ENCODE peak calls at places on chromosome 12, in ten cellular contexts. O, M, S, A, B, R, V, Y, N and E are unnamed samples.

GRCh38 chr12:38998887-38999482 is 93.6 kb upstream of the CPNE8 start:
- DNase-seq in N (no peak), Y (no peak), A (no peak), R (no peak), S (no peak), V (no peak), O (no peak), M (no peak), B (no peak), E (no peak)

GRCh38 chr12:85669911-85670310 is 166.3 kb downstream of the RASSF9 start:
- DNase-seq in S (no peak), B (no peak), O (no peak), Y (no peak), M (no peak), A (no peak), R (no peak), N (no peak), V (no peak), E (no peak)

GRCh38 chr12:9615420-9616135 is 7.9 kb upstream of the KLRB1 start:
- DNase-seq in Y (no peak), V (no peak), O (no peak), N (no peak), A (no peak), B (no peak), M (no peak), S (no peak), R (no peak), E (no peak)

GRCh38 chr12:78340406-78340805 is 509.7 kb downstream of the NAV3 start:
- DNase-seq in S (peak), M (no peak), N (no peak), B (no peak), V (no peak), A (no peak), O (no peak), R (no peak), Y (no peak), E (no peak)

GRCh38 chr12:94706250-94706661 is 55.9 kb upstream of the TMCC3 start:
- DNase-seq in Y (no peak), B (no peak), M (no peak), N (no peak), R (no peak), S (no peak), V (no peak), A (no peak), O (no peak), E (no peak)

GRCh38 chr12:6363330-6364036 is 11.9 kb downstream of the SCNN1A start:
- DNase-seq in M (peak), R (peak), A (peak), N (peak), O (no peak), V (no peak), B (peak), Y (peak), S (peak), E (no peak)

GRCh38 chr12:51000245-51000644 is 25.9 kb downstream of the SLC11A2 start:
- DNase-seq in O (no peak), B (no peak), A (no peak), N (no peak), Y (no peak), V (no peak), R (peak), M (peak), S (no peak), E (no peak)

GRCh38 chr12:124557518-124558223 is 9.7 kb downstream of the NCOR2 start:
- DNase-seq in R (no peak), B (no peak), M (no peak), N (peak), S (no peak), O (no peak), A (peak), Y (no peak), V (peak), E (no peak)

GRCh38 chr12:105921872-105922669 is 216.7 kb downstream of the NUAK1 start:
- DNase-seq in A (no peak), S (peak), Y (no peak), M (peak), B (no peak), V (no peak), N (no peak), O (no peak), R (no peak), E (no peak)

GRCh38 chr12:122460061-122460460 is 37.6 kb upstream of the CLIP1 start:
- DNase-seq in S (no peak), O (no peak), V (no peak), Y (no peak), M (no peak), B (no peak), R (no peak), N (no peak), A (peak), E (no peak)

GRCh38 chr12:69044887-69045286 is 111.9 kb upstream of the CPM start:
- DNase-seq in Y (no peak), S (no peak), B (no peak), A (no peak), V (no peak), M (no peak), R (no peak), O (no peak), N (no peak), E (no peak)

GRCh38 chr12:126554599-126554998 is 1489.4 kb downstream of the AACS start:
- DNase-seq in M (no peak), A (no peak), B (no peak), S (no peak), V (no peak), O (no peak), N (peak), R (no peak), Y (no peak), E (no peak)

GRCh38 chr12:87847147-87847546 is 182.1 kb downstream of the C12orf50 start:
- DNase-seq in S (no peak), O (no peak), V (no peak), B (no peak), M (no peak), N (peak), R (no peak), A (no peak), Y (no peak), E (no peak)

GRCh38 chr12:108356902-108357806 is 18.0 kb upstream of the CMKLR1 start:
- DNase-seq in B (no peak), S (no peak), V (no peak), N (no peak), O (no peak), M (no peak), Y (no peak), R (no peak), A (no peak), E (no peak)

GRCh38 chr12:64273527-64274403 is 51.7 kb upstream of the KICS2 start:
- DNase-seq in V (peak), N (peak), Y (peak), R (no peak), M (no peak), A (no peak), B (no peak), S (peak), O (no peak), E (no peak)
- TF ChIP-seq CTCF in V (peak), N (peak), Y (peak), R (peak), M (peak), A (peak), B (peak), S (peak), O (no peak), E (peak)

GRCh38 chr12:74646831-74647230 is 109.2 kb downstream of the ATXN7L3B start:
- DNase-seq in N (no peak), M (no peak), O (no peak), A (no peak), Y (no peak), V (no peak), S (peak), B (no peak), R (peak), E (no peak)
- TF ChIP-seq CTCF in N (peak), M (no peak), O (no peak), A (no peak), Y (no peak), V (peak), S (peak), B (peak), R (no peak), E (no peak)

DNA sequence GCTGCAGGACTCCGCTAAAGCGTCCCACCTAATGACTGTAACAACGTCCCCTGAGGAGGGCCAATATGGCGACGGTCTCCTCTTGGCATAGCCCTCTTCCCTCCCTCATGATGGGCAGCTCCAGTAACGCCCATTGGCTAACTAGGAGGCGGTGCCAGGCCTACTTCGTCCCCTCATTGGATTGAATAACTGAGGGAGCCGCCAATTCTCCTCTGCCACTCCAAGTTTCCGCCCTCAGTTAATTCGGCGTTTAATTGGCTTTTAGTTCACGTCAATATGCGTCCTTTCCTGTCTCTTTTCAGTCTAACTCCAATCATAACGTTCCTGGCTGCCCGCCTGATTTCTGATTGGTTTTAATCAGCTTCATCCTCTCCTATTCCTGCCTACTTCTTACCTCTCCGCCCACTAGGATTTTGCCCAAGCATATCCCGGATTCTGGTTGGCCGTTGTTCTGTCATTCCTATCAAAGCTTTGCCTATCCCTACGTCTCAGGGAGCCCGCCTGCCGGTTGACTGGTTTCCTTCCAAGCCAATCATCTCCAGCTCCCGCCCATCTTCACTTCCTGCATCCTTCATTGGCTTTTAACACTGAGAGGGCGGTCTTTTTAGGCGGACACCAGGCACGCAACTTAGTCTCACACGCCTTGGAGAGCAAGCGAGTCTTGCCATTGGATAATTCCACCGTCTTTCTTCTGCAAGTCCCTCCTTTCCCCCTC is 430 bp upstream of the SP1 start:
- DNase-seq in M (peak), S (peak), A (peak), Y (peak), R (peak), V (peak), O (peak), B (peak), N (peak), E (peak)
- TF ChIP-seq CTCF in M (no peak), S (no peak), A (no peak), Y (no peak), R (no peak), V (no peak), O (no peak), B (no peak), N (no peak), E (no peak)

GRCh38 chr12:48889679-48890078 is 24.0 kb upstream of the RND1 start:
- DNase-seq in N (no peak), Y (no peak), B (no peak), V (no peak), O (no peak), A (no peak), S (no peak), R (no peak), M (no peak), E (no peak)

GRCh38 chr12:48894271-48894670 is 28.6 kb upstream of the RND1 start:
- DNase-seq in R (no peak), B (no peak), S (no peak), O (no peak), M (peak), Y (no peak), A (no peak), V (no peak), N (no peak), E (no peak)

GRCh38 chr12:48890657-48891418 is 25.2 kb upstream of the RND1 start:
- DNase-seq in N (peak), A (peak), M (peak), B (peak), R (peak), V (peak), Y (peak), O (peak), S (peak), E (peak)
- TF ChIP-seq CTCF in N (peak), A (peak), M (peak), B (peak), R (peak), V (peak), Y (peak), O (peak), S (peak), E (peak)

GRCh38 chr12:75868501-75868900 is 163.1 kb downstream of the PHLDA1 start:
- DNase-seq in S (no peak), V (no peak), N (no peak), R (peak), O (no peak), M (no peak), Y (no peak), A (no peak), B (no peak), E (no peak)

GRCh38 chr12:75862692-75863471 is 168.7 kb downstream of the PHLDA1 start:
- DNase-seq in B (no peak), R (peak), S (peak), V (no peak), A (no peak), M (peak), N (no peak), O (no peak), Y (no peak), E (no peak)

GRCh38 chr12:75863475-75863874 is 168.1 kb downstream of the PHLDA1 start:
- DNase-seq in B (no peak), Y (no peak), N (no peak), V (no peak), O (no peak), S (no peak), A (no peak), R (no peak), M (no peak), E (no peak)

GRCh38 chr12:75859868-75860267 is 171.7 kb downstream of the PHLDA1 start:
- DNase-seq in V (no peak), Y (no peak), B (no peak), N (no peak), O (no peak), R (no peak), M (peak), S (peak), A (no peak), E (no peak)

GRCh38 chr12:75865315-75865714 is 166.3 kb downstream of the PHLDA1 start:
- DNase-seq in O (no peak), R (no peak), Y (no peak), A (no peak), N (no peak), M (no peak), B (no peak), S (no peak), V (no peak), E (no peak)
- TF ChIP-seq CTCF in O (no peak), R (no peak), Y (no peak), A (no peak), N (no peak), M (no peak), B (no peak), S (no peak), V (no peak), E (no peak)

DNA sequence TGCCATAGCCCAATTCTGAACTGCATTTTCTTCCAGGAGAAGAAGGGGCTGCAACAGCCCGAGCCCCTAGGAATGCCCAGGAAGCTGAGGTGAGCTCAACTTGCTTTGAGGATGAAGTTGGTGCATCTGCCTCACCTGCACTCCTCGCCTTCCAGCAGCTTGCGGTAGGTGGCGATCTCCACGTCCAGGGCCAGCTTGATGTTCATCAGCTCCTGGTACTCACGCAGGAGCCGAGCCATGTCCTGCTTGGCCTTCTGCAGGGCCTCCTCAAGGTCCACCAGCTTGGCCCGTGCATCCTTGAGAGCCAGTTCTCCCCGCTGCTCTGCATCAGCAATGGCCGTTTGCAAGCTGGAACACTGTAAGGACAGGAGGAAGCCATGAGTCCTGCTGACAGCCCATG is 6.0 kb downstream of the KRT75 start:
- DNase-seq in O (no peak), A (no peak), V (no peak), Y (no peak), S (no peak), M (no peak), R (no peak), B (no peak), N (peak), E (no peak)
- TF ChIP-seq CTCF in O (no peak), A (no peak), V (peak), Y (no peak), S (no peak), M (no peak), R (no peak), B (no peak), N (peak), E (no peak)

DNA sequence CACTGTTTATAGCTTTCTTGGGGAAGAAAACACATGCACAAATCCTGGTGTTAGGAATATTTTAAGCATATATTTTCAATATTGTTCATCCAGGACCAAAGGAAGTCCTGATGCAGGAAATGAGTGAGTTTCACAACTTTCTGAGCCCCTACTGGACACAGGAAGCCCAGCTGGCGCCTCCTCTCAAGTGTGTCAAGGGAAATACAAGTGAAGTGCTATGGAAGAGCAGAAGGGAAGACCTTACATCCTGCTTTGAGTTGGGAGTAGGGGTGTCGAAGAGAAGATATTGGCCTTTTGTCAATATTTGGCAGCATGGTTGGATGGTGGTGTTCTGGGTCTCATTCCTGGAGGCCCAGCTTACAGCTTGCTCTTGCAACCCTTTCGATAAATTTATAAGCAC is 66.1 kb upstream of the ZDHHC17 start:
- DNase-seq in N (peak), V (no peak), S (no peak), A (no peak), Y (peak), B (no peak), R (no peak), M (no peak), O (no peak), E (no peak)
- TF ChIP-seq CTCF in N (peak), V (no peak), S (no peak), A (no peak), Y (no peak), B (no peak), R (peak), M (no peak), O (no peak), E (no peak)

DNA sequence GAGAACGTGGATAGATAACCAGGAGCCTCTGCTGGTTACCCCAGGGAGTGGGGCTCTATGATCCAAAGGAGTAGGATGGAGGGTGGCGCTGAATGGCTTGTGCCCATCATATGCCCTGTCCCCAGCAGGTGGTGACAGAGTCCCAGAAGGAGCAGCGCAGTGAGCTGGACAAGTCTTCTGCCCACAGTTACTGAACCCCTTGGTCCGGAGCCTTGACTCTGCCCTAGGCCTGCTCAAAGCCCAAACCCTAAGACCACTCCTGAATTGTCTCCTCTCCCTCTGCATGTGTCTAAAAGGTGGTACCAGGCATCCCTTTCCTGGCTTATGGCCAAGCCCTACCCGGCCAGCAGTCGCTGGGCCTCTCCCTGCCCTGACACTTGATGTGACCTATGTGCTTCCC is 3.2 kb downstream of the PRPH start:
- DNase-seq in O (no peak), B (no peak), M (no peak), V (no peak), R (no peak), S (no peak), A (no peak), Y (no peak), N (no peak), E (no peak)
- TF ChIP-seq CTCF in O (no peak), B (peak), M (no peak), V (peak), R (no peak), S (no peak), A (no peak), Y (no peak), N (no peak), E (no peak)